ENCODE peak calls at places on chromosomes 3 and 15, in nine cellular contexts. One of them, this sample, is unnamed.

GRCh38 chr3:141710888-141711616 is 27.0 kb upstream of the RNF7 start:
- DNase-seq in cardiac fibroblast: peak; percentile 96
- DNase-seq in stimulated activated CD4-positive, alpha-beta T cell treated with anti-CD3 and anti-CD28 coated beads, Interleukin-15, amount 100 ng/mL, for 24 hours: no peak
- DNase-seq in NCI-H1417: no peak
- DNase-seq in GM23248: peak; percentile 93
- DNase-seq in psoas muscle: no peak
- DNase-seq in T-helper 9 cell: no peak
- DNase-seq in posterior vena cava: no peak
- DNase-seq in mesenchymal stem cell: peak; percentile 41
- DNase-seq in this sample: no peak

GRCh38 chr3:26622634-26623408 is at the start of gene LRRC3B:
- DNase-seq in T-helper 9 cell: no peak
- DNase-seq in GM23248: no peak
- DNase-seq in cardiac fibroblast: no peak
- DNase-seq in NCI-H1417: no peak
- DNase-seq in posterior vena cava: peak; percentile 78
- DNase-seq in mesenchymal stem cell: no peak
- DNase-seq in psoas muscle: no peak
- DNase-seq in stimulated activated CD4-positive, alpha-beta T cell treated with anti-CD3 and anti-CD28 coated beads, Interleukin-15, amount 100 ng/mL, for 24 hours: no peak
- DNase-seq in this sample: peak; percentile 80

GRCh38 chr3:72567474-72567873 is 280.8 kb downstream of the SHQ1 start:
- DNase-seq in T-helper 9 cell: no peak
- DNase-seq in mesenchymal stem cell: no peak
- DNase-seq in stimulated activated CD4-positive, alpha-beta T cell treated with anti-CD3 and anti-CD28 coated beads, Interleukin-15, amount 100 ng/mL, for 24 hours: no peak
- DNase-seq in posterior vena cava: no peak
- DNase-seq in cardiac fibroblast: no peak
- DNase-seq in psoas muscle: no peak
- DNase-seq in GM23248: no peak
- DNase-seq in NCI-H1417: no peak
- DNase-seq in this sample: no peak

GRCh38 chr15:99167640-99168039 is 62.8 kb downstream of the SYNM start:
- DNase-seq in T-helper 9 cell: no peak
- DNase-seq in psoas muscle: no peak
- DNase-seq in mesenchymal stem cell: no peak
- DNase-seq in cardiac fibroblast: no peak
- DNase-seq in stimulated activated CD4-positive, alpha-beta T cell treated with anti-CD3 and anti-CD28 coated beads, Interleukin-15, amount 100 ng/mL, for 24 hours: no peak
- DNase-seq in GM23248: no peak
- DNase-seq in posterior vena cava: no peak
- DNase-seq in NCI-H1417: no peak
- DNase-seq in this sample: no peak

GRCh38 chr3:127728417-127728816 is 55.7 kb downstream of the ABTB1 start:
- DNase-seq in cardiac fibroblast: no peak
- DNase-seq in stimulated activated CD4-positive, alpha-beta T cell treated with anti-CD3 and anti-CD28 coated beads, Interleukin-15, amount 100 ng/mL, for 24 hours: no peak
- DNase-seq in T-helper 9 cell: no peak
- DNase-seq in posterior vena cava: no peak
- DNase-seq in NCI-H1417: no peak
- DNase-seq in mesenchymal stem cell: peak; percentile 48
- DNase-seq in GM23248: no peak
- DNase-seq in psoas muscle: no peak
- DNase-seq in this sample: no peak

GRCh38 chr3:98433764-98434163 is 29.2 kb upstream of the OR5K1 start:
- DNase-seq in posterior vena cava: no peak
- DNase-seq in NCI-H1417: no peak
- DNase-seq in stimulated activated CD4-positive, alpha-beta T cell treated with anti-CD3 and anti-CD28 coated beads, Interleukin-15, amount 100 ng/mL, for 24 hours: no peak
- DNase-seq in psoas muscle: no peak
- DNase-seq in GM23248: no peak
- DNase-seq in T-helper 9 cell: no peak
- DNase-seq in mesenchymal stem cell: no peak
- DNase-seq in cardiac fibroblast: no peak
- DNase-seq in this sample: no peak

GRCh38 chr3:135531996-135532395 is 433.5 kb upstream of the PPP2R3A start:
- DNase-seq in posterior vena cava: no peak
- DNase-seq in GM23248: no peak
- DNase-seq in NCI-H1417: peak; percentile 90
- DNase-seq in T-helper 9 cell: no peak
- DNase-seq in mesenchymal stem cell: no peak
- DNase-seq in cardiac fibroblast: no peak
- DNase-seq in psoas muscle: no peak
- DNase-seq in stimulated activated CD4-positive, alpha-beta T cell treated with anti-CD3 and anti-CD28 coated beads, Interleukin-15, amount 100 ng/mL, for 24 hours: no peak
- DNase-seq in this sample: no peak

GRCh38 chr3:46484911-46485696 is 12.7 kb upstream of the RTP3 start:
- DNase-seq in posterior vena cava: no peak
- DNase-seq in cardiac fibroblast: no peak
- DNase-seq in mesenchymal stem cell: no peak
- DNase-seq in GM23248: no peak
- DNase-seq in T-helper 9 cell: no peak
- DNase-seq in psoas muscle: no peak
- DNase-seq in NCI-H1417: peak; percentile 9
- DNase-seq in stimulated activated CD4-positive, alpha-beta T cell treated with anti-CD3 and anti-CD28 coated beads, Interleukin-15, amount 100 ng/mL, for 24 hours: no peak
- DNase-seq in this sample: peak; percentile 65

GRCh38 chr15:63991706-63992105 is 54.6 kb downstream of the DAPK2 start:
- DNase-seq in mesenchymal stem cell: no peak
- DNase-seq in stimulated activated CD4-positive, alpha-beta T cell treated with anti-CD3 and anti-CD28 coated beads, Interleukin-15, amount 100 ng/mL, for 24 hours: no peak
- DNase-seq in cardiac fibroblast: no peak
- DNase-seq in psoas muscle: no peak
- DNase-seq in T-helper 9 cell: no peak
- DNase-seq in GM23248: no peak
- DNase-seq in NCI-H1417: no peak
- DNase-seq in posterior vena cava: peak; percentile 45
- DNase-seq in this sample: no peak

GRCh38 chr15:33069161-33069560 is 125.4 kb downstream of the FMN1 start:
- DNase-seq in cardiac fibroblast: no peak
- DNase-seq in NCI-H1417: no peak
- DNase-seq in mesenchymal stem cell: no peak
- DNase-seq in posterior vena cava: no peak
- DNase-seq in T-helper 9 cell: no peak
- DNase-seq in psoas muscle: no peak
- DNase-seq in GM23248: no peak
- DNase-seq in stimulated activated CD4-positive, alpha-beta T cell treated with anti-CD3 and anti-CD28 coated beads, Interleukin-15, amount 100 ng/mL, for 24 hours: no peak
- DNase-seq in this sample: no peak

GRCh38 chr15:40367673-40368611 is 9.9 kb downstream of the DISP2 start:
- DNase-seq in stimulated activated CD4-positive, alpha-beta T cell treated with anti-CD3 and anti-CD28 coated beads, Interleukin-15, amount 100 ng/mL, for 24 hours: peak; percentile 90
- DNase-seq in NCI-H1417: peak; percentile 83
- DNase-seq in mesenchymal stem cell: peak; percentile 89
- DNase-seq in T-helper 9 cell: peak; percentile 77
- DNase-seq in posterior vena cava: peak; percentile 95
- DNase-seq in cardiac fibroblast: peak; percentile 88
- DNase-seq in psoas muscle: peak; percentile 85
- DNase-seq in GM23248: peak; percentile 96
- DNase-seq in this sample: peak; percentile 95

GRCh38 chr3:176814252-176814651 is 383.0 kb downstream of the TBL1XR1 start:
- DNase-seq in stimulated activated CD4-positive, alpha-beta T cell treated with anti-CD3 and anti-CD28 coated beads, Interleukin-15, amount 100 ng/mL, for 24 hours: peak; percentile 30
- DNase-seq in cardiac fibroblast: peak; percentile 64
- DNase-seq in mesenchymal stem cell: peak; percentile 68
- DNase-seq in psoas muscle: peak; percentile 27
- DNase-seq in GM23248: peak; percentile 72
- DNase-seq in posterior vena cava: peak; percentile 74
- DNase-seq in NCI-H1417: no peak
- DNase-seq in T-helper 9 cell: no peak
- DNase-seq in this sample: peak; percentile 91

GRCh38 chr15:81493246-81493645 is 119.2 kb upstream of the TMC3 start:
- DNase-seq in cardiac fibroblast: no peak
- DNase-seq in NCI-H1417: no peak
- DNase-seq in mesenchymal stem cell: no peak
- DNase-seq in psoas muscle: no peak
- DNase-seq in T-helper 9 cell: no peak
- DNase-seq in stimulated activated CD4-positive, alpha-beta T cell treated with anti-CD3 and anti-CD28 coated beads, Interleukin-15, amount 100 ng/mL, for 24 hours: no peak
- DNase-seq in posterior vena cava: no peak
- DNase-seq in GM23248: no peak
- DNase-seq in this sample: no peak

GRCh38 chr3:46930945-46931403 is 45.6 kb downstream of the CCDC12 start:
- DNase-seq in cardiac fibroblast: no peak
- DNase-seq in stimulated activated CD4-positive, alpha-beta T cell treated with anti-CD3 and anti-CD28 coated beads, Interleukin-15, amount 100 ng/mL, for 24 hours: no peak
- DNase-seq in posterior vena cava: peak; percentile 26
- DNase-seq in psoas muscle: no peak
- DNase-seq in T-helper 9 cell: no peak
- DNase-seq in NCI-H1417: no peak
- DNase-seq in GM23248: no peak
- DNase-seq in mesenchymal stem cell: no peak
- DNase-seq in this sample: no peak

GRCh38 chr3:125120370-125121122 is 64.7 kb upstream of the HEG1 start:
- DNase-seq in psoas muscle: no peak
- DNase-seq in NCI-H1417: no peak
- DNase-seq in posterior vena cava: no peak
- DNase-seq in GM23248: peak; percentile 36
- DNase-seq in mesenchymal stem cell: no peak
- DNase-seq in stimulated activated CD4-positive, alpha-beta T cell treated with anti-CD3 and anti-CD28 coated beads, Interleukin-15, amount 100 ng/mL, for 24 hours: no peak
- DNase-seq in cardiac fibroblast: no peak
- DNase-seq in T-helper 9 cell: no peak
- DNase-seq in this sample: peak; percentile 94

GRCh38 chr3:5202267-5202666 is 14.8 kb downstream of the EDEM1 start:
- DNase-seq in NCI-H1417: no peak
- DNase-seq in cardiac fibroblast: peak; percentile 81
- DNase-seq in stimulated activated CD4-positive, alpha-beta T cell treated with anti-CD3 and anti-CD28 coated beads, Interleukin-15, amount 100 ng/mL, for 24 hours: no peak
- DNase-seq in GM23248: peak; percentile 75
- DNase-seq in psoas muscle: no peak
- DNase-seq in posterior vena cava: no peak
- DNase-seq in mesenchymal stem cell: no peak
- DNase-seq in T-helper 9 cell: no peak
- DNase-seq in this sample: no peak

This sample was measured in H9.